ENCODE peak calls at places on chromosomes 2 and 18, in five cellular contexts. L is cardiac muscle cell, F is HL-60, N is cardiac fibroblast, R is HCT116. M is an unnamed sample.

GRCh38 chr2:56476509-56477071 is 292.8 kb downstream of the CCDC85A start:
- DNase-seq in L (peak; percentile 6), F (no peak), N (no peak), R (no peak), M (no peak)

GRCh38 chr2:64932327-64933216 is 56.6 kb upstream of the SLC1A4 start:
- DNase-seq in L (no peak), F (peak; percentile 31), N (no peak), R (no peak), M (no peak)

GRCh38 chr2:229586012-229586411 is 128.3 kb downstream of the DNER start:
- DNase-seq in L (no peak), F (no peak), N (no peak), R (peak; percentile 48), M (no peak)

GRCh38 chr18:39701071-39701783 is 2135.6 kb upstream of the CELF4 start:
- DNase-seq in L (no peak), F (no peak), N (peak; percentile 23), R (no peak), M (no peak)

GRCh38 chr2:193103064-193103463 is 908.3 kb upstream of the TMEFF2 start:
- DNase-seq in L (no peak), F (no peak), N (peak; percentile 11), R (no peak), M (no peak)

GRCh38 chr2:191739194-191739593 is 61.3 kb downstream of the NABP1 start:
- DNase-seq in L (no peak), F (no peak), N (no peak), R (no peak), M (no peak)

GRCh38 chr2:51534176-51534575 is 502.2 kb upstream of the NRXN1 start:
- DNase-seq in L (no peak), F (no peak), N (no peak), R (no peak), M (peak; percentile 29)

GRCh38 chr18:13335903-13336302 is 117.3 kb downstream of the LDLRAD4 start:
- DNase-seq in L (no peak), F (no peak), N (no peak), R (no peak), M (no peak)

GRCh38 chr18:78912862-78913261 is 66.8 kb upstream of the SALL3 start:
- DNase-seq in L (no peak), F (no peak), N (no peak), R (no peak), M (no peak)

GRCh38 chr18:49563130-49563540 is 1.3 kb downstream of the LIPG start:
- DNase-seq in L (no peak), F (no peak), N (peak; percentile 19), R (peak; percentile 33), M (no peak)

GRCh38 chr2:170394988-170395387 is 217.0 kb downstream of the MYO3B start:
- DNase-seq in L (peak; percentile 4), F (no peak), N (no peak), R (no peak), M (no peak)

GRCh38 chr2:74735544-74735943 is 81.5 kb downstream of the SEMA4F start:
- DNase-seq in L (no peak), F (no peak), N (no peak), R (no peak), M (no peak)

GRCh38 chr2:95530734-95531133 is 46.2 kb upstream of the TRIM43B start:
- DNase-seq in L (no peak), F (no peak), N (peak; percentile 25), R (no peak), M (no peak)

GRCh38 chr2:53437371-53437770 is 330.2 kb upstream of the CHAC2 start:
- DNase-seq in L (no peak), F (no peak), N (no peak), R (no peak), M (no peak)

DNA sequence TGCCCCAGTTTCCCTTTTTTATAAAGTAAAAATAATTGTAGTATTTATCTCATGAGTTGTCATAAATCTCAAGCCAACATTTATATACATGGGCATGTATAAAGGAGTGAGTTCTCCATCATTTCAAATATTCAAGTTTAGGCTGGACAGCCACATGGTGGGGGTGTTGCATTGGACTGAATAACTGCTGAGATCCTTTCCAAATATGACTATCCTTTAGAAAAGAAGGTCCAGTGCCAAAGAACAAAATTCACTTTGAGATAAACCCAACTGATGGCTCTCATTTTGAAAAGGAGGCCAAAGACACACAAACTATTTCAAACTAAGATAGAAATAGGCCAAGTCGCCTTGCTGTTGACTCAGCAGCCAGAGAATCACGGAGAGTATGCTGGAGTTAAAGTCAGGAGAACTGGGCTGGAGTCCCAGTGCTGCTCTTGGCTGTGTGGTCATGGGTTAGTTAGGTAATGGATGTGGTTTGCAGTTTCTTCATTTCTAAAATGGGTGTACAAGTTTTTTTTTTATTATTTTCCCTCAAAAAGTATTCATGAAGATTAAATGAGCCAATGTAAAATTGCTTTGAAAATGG is 204.4 kb upstream of the LRATD1 start:
- DNase-seq in L (no peak), F (peak; percentile 3), N (no peak), R (no peak), M (no peak)
- TF ChIP-seq CTCF in L (no peak), F (no peak), N (no peak), R (no peak), M (no peak)

DNA sequence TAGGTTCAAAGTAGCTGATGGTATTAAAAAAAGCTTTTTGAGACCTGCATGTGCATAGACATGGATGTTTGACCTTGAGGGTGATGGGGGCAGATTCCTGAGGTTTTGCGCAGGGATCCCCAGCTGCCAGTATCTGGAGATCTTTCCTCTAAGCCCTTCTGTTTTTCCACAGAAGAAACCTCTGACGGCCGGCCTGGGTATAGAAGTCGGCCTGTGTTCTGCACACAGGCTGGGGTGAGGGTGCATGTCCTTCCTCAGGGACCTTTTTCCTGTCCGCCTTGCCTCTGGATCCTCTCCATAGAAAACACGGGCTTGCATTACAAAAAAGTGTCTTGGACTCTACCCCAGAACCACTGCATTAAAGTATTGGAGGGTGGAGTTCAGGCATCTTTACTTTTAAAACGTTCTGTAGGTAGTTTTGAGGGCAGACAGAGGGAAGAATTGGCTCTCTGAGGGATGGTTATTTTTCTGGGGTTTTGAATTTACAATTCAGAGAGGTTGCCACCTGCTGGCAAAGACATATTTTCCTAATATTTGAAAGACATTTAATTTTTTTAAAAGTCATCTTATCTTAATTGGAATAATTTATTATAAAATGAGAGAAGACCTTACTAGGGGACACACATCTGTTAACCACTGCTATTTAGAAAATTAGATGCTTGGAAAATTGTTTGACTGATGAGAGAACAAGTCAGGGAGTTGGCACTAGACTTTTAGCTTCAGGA is 350.6 kb downstream of the DCDC2C start:
- DNase-seq in L (no peak), F (no peak), N (no peak), R (no peak), M (no peak)
- TF ChIP-seq CTCF in L (no peak), F (no peak), N (no peak), R (no peak), M (no peak)

GRCh38 chr2:119683074-119683716 is 4.2 kb downstream of the TMEM177 start:
- DNase-seq in L (no peak), F (no peak), N (no peak), R (no peak), M (no peak)

GRCh38 chr2:119683717-119684443 is 4.9 kb downstream of the TMEM177 start:
- DNase-seq in L (no peak), F (no peak), N (no peak), R (no peak), M (peak; percentile 33)

GRCh38 chr2:119681196-119681867 is 2.3 kb downstream of the TMEM177 start:
- DNase-seq in L (no peak), F (no peak), N (no peak), R (no peak), M (no peak)

GRCh38 chr2:119681868-119682220 is 2.8 kb downstream of the TMEM177 start:
- DNase-seq in L (no peak), F (no peak), N (no peak), R (no peak), M (no peak)

DNA sequence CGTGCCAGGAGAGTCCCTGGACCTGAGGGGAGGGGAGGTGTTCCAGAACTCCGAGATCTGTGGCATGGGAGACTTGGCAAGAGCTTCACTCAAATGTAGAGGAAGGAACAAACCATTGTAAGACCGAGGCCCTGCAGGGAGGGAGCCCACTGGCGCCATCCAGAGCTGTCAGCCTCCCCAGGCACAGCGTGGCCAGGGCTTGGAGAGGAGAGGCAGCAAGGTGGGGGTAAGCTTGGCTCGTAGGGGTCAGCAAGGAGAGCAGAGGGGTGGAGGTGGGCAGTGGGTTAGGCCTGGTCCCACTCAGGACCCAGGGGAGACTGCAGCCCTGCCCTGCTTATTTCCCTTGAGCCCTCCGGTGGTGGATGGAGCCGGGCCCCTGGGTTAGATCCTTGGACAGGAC is 3.6 kb downstream of the TMEM177 start:
- DNase-seq in L (no peak), F (no peak), N (no peak), R (no peak), M (no peak)
- TF ChIP-seq CTCF in L (no peak), F (no peak), N (no peak), R (no peak), M (no peak)

DNA sequence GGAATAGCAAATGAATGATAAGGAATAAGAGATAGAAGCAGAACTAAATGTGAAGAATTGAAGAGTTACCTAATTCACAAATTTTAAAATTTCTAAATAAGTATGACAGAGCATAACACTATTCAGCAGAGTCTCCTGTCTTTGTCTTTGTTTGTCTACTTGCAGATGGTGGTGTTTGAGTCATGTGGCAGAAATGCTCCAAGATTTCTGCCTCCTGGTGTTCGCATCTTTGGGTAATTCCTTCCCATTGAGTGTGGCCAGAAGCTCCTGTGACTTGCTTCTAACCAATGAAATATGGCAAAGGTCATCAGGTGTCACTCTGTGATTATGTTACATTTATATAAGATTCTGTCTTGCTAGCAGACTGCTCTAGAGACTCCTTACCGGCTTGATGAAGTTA is 45.6 kb upstream of the GALNT3 start:
- DNase-seq in L (no peak), F (no peak), N (no peak), R (no peak), M (no peak)
- TF ChIP-seq CTCF in L (no peak), F (no peak), N (no peak), R (no peak), M (no peak)

DNA sequence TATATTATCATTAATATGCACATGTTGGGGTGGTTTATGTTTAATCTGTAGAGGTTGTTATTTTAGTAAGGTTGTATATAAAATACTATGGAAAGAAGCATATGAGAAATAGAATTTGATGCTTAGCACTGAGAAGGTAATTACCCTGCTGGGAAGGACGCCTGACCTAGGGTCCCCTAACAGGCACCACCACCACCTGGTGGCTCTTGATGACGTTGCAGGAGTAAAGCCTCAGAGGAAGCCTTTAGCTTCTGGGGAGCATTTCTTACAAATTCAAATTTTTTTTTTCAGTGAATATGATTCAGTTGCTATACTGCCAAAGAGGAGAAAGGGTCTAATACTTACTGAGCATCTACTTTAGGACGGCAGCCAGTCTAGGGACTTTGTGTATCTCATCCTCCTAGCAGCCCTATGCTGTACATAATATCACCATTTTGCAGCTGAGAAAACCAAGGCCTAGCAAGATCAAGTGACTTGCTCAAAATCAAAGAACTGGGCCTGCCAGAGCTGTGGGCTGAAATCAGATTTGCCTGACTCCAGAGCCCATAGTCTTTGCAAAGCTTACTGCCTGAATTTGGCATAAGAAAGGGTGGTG is 78.7 kb upstream of the GAREM1 start:
- DNase-seq in L (peak; percentile 68), F (peak; percentile 47), N (peak; percentile 67), R (peak; percentile 50), M (peak; percentile 71)
- TF ChIP-seq CTCF in L (peak; percentile 80), F (peak; percentile 83), N (peak; percentile 82), R (peak; percentile 83), M (peak; percentile 72)

GRCh38 chr2:130288467-130289403 is 54.0 kb upstream of the IMP4 start:
- DNase-seq in L (no peak), F (no peak), N (no peak), R (peak; percentile 33), M (no peak)
- TF ChIP-seq CTCF in L (no peak), F (no peak), N (no peak), R (peak; percentile 25), M (no peak)

GRCh38 chr2:149456285-149456684 is 125.9 kb downstream of the LYPD6 start:
- DNase-seq in L (no peak), F (no peak), N (no peak), R (no peak), M (no peak)
- TF ChIP-seq CTCF in L (no peak), F (no peak), N (no peak), R (no peak), M (no peak)

M was measured in glutamatergic neuron.